ENCODE peak calls at places on chromosomes 2 and 18, in four cellular contexts. Z is NAMALWA, Y is heart right ventricle, S is iPS-NIHi11. Q is an unnamed sample.
A peak's percentile ranks its signal among the peaks of the same experiment; 100 is the strongest.

GRCh38 chr2:10009811-10010781 is 33.3 kb upstream of the KLF11 start:
- DNase-seq in Z (no peak), Y (peak; percentile 83), S (no peak), Q (no peak)

GRCh38 chr2:119428488-119429224 is 3.0 kb upstream of the TMEM37 start:
- DNase-seq in Z (no peak), Y (no peak), S (no peak), Q (no peak)

GRCh38 chr2:187541086-187542085 is 12.8 kb downstream of the TFPI start:
- DNase-seq in Z (no peak), Y (peak; percentile 25), S (no peak), Q (no peak)

GRCh38 chr2:222993920-222994650 is 57.9 kb upstream of the KCNE4 start:
- DNase-seq in Z (no peak), Y (peak; percentile 85), S (no peak), Q (no peak)

GRCh38 chr18:26869640-26870039 is 4.1 kb upstream of the AQP4 start:
- DNase-seq in Z (no peak), Y (no peak), S (no peak), Q (no peak)

GRCh38 chr2:74778381-74779371 is 55.3 kb upstream of the HK2 start:
- DNase-seq in Z (no peak), Y (no peak), S (peak; percentile 75), Q (no peak)

GRCh38 chr2:239444626-239445625 is 44.1 kb upstream of the HDAC4 start:
- DNase-seq in Z (no peak), Y (no peak), S (no peak), Q (no peak)

GRCh38 chr18:41113885-41114482 is 841.0 kb upstream of the PIK3C3 start:
- DNase-seq in Z (no peak), Y (no peak), S (no peak), Q (no peak)

Q was measured in OCI-LY7.